ENCODE peak calls at places on chromosomes 12 and 14, in nine cellular contexts. V, W, T, B, Z, R, E, K and X are unnamed samples.
A peak's percentile ranks its signal among the peaks of the same experiment; 100 is the strongest.

GRCh38 chr14:67566908-67567307 is 33.2 kb downstream of the PIGH start:
- DNase-seq in E (no peak), W (peak; percentile 57), K (peak; percentile 64), V (peak; percentile 19), R (no peak), T (no peak), Z (no peak), B (peak; percentile 18), X (no peak)

GRCh38 chr12:99282086-99282485 is 365.5 kb upstream of the GARIN6 start:
- DNase-seq in W (no peak), Z (no peak), B (no peak), E (no peak), V (no peak), K (no peak), T (no peak), R (no peak), X (no peak)

GRCh38 chr14:22849212-22849819 is 12.9 kb downstream of the MMP14 start:
- DNase-seq in W (peak; percentile 93), E (no peak), Z (no peak), B (peak; percentile 48), V (peak; percentile 87), K (no peak), R (no peak), T (no peak), X (peak; percentile 44)

GRCh38 chr12:132219323-132219722 is 75.1 kb downstream of the NOC4L start:
- DNase-seq in V (no peak), R (no peak), T (no peak), Z (no peak), W (peak; percentile 56), B (no peak), E (no peak), K (no peak), X (no peak)

GRCh38 chr12:48999371-49000131 is at the start of gene DDN:
- DNase-seq in K (peak; percentile 69), W (no peak), B (no peak), T (no peak), E (no peak), R (no peak), V (no peak), Z (peak; percentile 82), X (peak; percentile 68)

GRCh38 chr14:50669441-50669986 is 1.4 kb upstream of the SAV1 start:
- DNase-seq in Z (no peak), W (no peak), E (no peak), R (no peak), V (no peak), B (no peak), T (no peak), K (peak; percentile 49), X (no peak)

GRCh38 chr14:43687866-43688265 is 819.2 kb downstream of the FSCB start:
- DNase-seq in R (no peak), K (no peak), T (no peak), W (no peak), V (no peak), Z (no peak), B (peak; percentile 40), E (peak; percentile 43), X (no peak)

GRCh38 chr12:102950107-102950949 is 7.1 kb upstream of the ASCL1 start:
- DNase-seq in B (no peak), E (no peak), T (no peak), Z (peak; percentile 31), V (no peak), K (peak; percentile 83), W (no peak), R (no peak), X (no peak)

GRCh38 chr14:31357279-31357678 is 63.1 kb downstream of the HEATR5A start:
- DNase-seq in K (no peak), E (no peak), Z (no peak), V (no peak), W (no peak), R (no peak), T (no peak), B (no peak), X (no peak)

GRCh38 chr14:97361181-97361580 is 564.0 kb downstream of the VRK1 start:
- DNase-seq in V (no peak), R (no peak), W (no peak), E (no peak), B (no peak), Z (no peak), K (no peak), T (no peak), X (no peak)

GRCh38 chr12:20624718-20625117 is 70.4 kb upstream of the SLCO1C1 start:
- DNase-seq in R (no peak), Z (no peak), E (no peak), T (no peak), V (no peak), B (peak; percentile 25), K (peak; percentile 63), W (no peak), X (no peak)

GRCh38 chr12:9687228-9687627 is 17.7 kb downstream of the CLEC2D start:
- DNase-seq in Z (no peak), K (peak; percentile 7), R (no peak), V (no peak), W (no peak), B (peak; percentile 73), E (no peak), T (no peak), X (no peak)

GRCh38 chr12:94722664-94723063 is 72.3 kb upstream of the TMCC3 start:
- DNase-seq in Z (no peak), W (no peak), V (no peak), E (no peak), K (no peak), R (no peak), T (no peak), B (no peak), X (no peak)

GRCh38 chr12:125122668-125123067 is 57.4 kb downstream of the AACS start:
- DNase-seq in B (no peak), V (no peak), W (no peak), E (no peak), R (no peak), T (no peak), Z (no peak), K (peak; percentile 50), X (no peak)

GRCh38 chr12:89345830-89346740 is 6.2 kb downstream of the DUSP6 start:
- DNase-seq in V (no peak), Z (peak; percentile 83), K (peak; percentile 83), E (peak; percentile 67), B (peak; percentile 80), R (no peak), T (peak; percentile 72), W (peak; percentile 68), X (no peak)

GRCh38 chr12:122023339-122024131 is 1.9 kb downstream of the BCL7A start:
- DNase-seq in B (peak; percentile 49), T (peak; percentile 70), R (no peak), Z (no peak), W (peak; percentile 95), V (peak; percentile 73), K (peak; percentile 59), E (no peak), X (peak; percentile 79)

GRCh38 chr12:101859664-101860607 is 17.4 kb upstream of the DRAM1 start:
- DNase-seq in E (peak; percentile 38), Z (peak; percentile 63), T (no peak), R (no peak), W (no peak), K (no peak), V (no peak), B (peak; percentile 57), X (no peak)

GRCh38 chr12:18224745-18225144 is 36.6 kb upstream of the PIK3C2G start:
- DNase-seq in T (no peak), R (no peak), W (no peak), E (no peak), K (peak; percentile 62), Z (no peak), B (peak; percentile 59), V (no peak), X (no peak)
- TF ChIP-seq CTCF in T (no peak), R (no peak), W (peak; percentile 51), E (peak; percentile 60), K (peak; percentile 70), Z (peak; percentile 24), B (peak; percentile 28), V (no peak), X (peak; percentile 35)

DNA sequence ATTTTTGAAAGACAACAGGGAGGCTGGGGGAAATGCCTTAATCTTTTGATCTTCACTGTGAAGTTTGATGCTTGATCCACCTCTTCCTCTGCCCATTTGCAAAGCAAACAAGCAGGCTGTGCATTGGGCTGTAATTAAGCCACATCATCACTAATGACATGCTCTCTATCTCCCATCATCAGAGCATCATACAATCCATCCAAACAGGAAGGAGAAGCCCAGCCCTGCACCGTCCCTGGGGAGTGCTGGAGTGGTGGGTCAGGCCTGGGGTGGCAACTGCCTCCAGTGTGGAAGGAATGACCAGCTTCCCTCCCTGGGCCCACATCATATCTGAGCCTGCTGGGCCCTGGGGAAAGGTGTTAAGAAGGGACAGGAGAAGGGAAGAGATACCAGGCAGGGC is 6.9 kb upstream of the KRT74 start:
- DNase-seq in Z (no peak), R (no peak), B (peak; percentile 45), T (no peak), K (no peak), W (peak; percentile 37), V (no peak), E (no peak), X (no peak)
- H3K27me3 ChIP-seq in Z (peaks cover 6% of the 10 kb centered on the region), R (no peaks in the 10 kb centered on the region), B (no peaks in the 10 kb centered on the region), T (no peaks in the 10 kb centered on the region), K (no peaks in the 10 kb centered on the region), W (peaks cover 4% of the 10 kb centered on the region), V (no peaks in the 10 kb centered on the region), E (no peaks in the 10 kb centered on the region), X (no peaks in the 10 kb centered on the region)

DNA sequence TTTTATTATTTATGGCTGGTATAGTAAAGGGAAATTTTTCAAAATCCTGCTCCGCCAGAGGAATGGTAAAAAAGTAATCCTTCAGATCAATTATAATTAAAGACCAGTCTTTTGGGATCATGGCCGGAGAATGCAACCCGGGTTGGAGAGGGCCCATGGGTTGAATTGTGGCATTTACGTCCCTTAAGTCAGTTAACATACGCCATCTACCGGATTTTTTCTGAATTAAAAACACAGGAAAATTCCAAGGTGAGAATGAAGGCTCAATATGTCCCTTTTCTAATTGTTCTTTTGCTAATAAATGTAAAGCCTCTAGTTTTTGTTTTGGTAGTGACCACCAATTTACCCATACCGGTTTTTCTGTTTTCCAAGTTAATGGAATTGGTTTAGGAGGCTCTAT is 602.8 kb downstream of the ALG10 start:
- DNase-seq in B (peak; percentile 4), Z (no peak), T (no peak), K (no peak), R (no peak), E (peak; percentile 35), W (no peak), V (no peak), X (no peak)
- TF ChIP-seq CTCF in B (no peak), Z (peak; percentile 35), T (no peak), K (no peak), R (no peak), E (peak; percentile 79), W (no peak), V (no peak), X (peak; percentile 31)

DNA sequence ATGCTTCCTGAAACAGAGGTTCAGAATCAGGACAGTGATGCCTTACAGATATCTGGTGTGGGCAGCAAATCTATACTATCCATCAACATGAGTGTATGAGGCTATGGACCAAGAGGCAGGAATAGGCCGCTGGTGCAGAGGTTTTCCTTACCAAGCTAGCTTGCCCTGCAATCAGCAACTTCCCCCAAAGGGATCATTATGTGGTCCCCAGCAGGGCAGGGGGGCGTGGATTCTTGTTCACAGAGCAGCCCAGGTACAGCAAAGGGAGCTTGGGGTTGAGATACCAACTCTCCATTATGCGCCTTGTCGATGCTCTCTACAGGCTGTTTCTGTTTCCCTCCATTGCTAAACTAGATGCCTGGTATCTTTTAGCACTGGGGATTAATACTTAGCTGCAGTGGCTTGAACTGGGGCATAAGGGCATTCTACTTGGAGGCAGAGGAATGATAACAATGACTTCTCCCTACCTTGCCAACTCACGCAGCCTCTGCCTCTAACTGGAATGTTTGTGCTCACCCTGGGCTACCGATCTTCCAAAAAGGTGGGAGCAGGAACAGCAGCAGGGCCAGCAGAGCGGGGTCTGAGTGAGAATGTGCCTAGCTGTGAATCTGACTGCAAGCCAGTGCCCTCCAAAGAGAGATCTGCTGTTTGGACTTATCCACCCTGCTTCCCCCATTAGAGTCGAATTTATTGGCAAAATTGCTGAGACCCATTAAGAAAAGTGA is 10.3 kb upstream of the KRT1 start:
- DNase-seq in Z (no peak), R (no peak), B (no peak), T (no peak), W (no peak), E (no peak), K (peak; percentile 10), V (no peak), X (no peak)
- H3K27me3 ChIP-seq in Z (peaks cover 5% of the 10 kb centered on the region), R (no peaks in the 10 kb centered on the region), B (peaks cover 8% of the 10 kb centered on the region), T (peaks cover 4% of the 10 kb centered on the region), W (peaks cover 80% of the 10 kb centered on the region), E (no peaks in the 10 kb centered on the region), K (peaks cover 70% of the 10 kb centered on the region), V (no peaks in the 10 kb centered on the region), X (no peaks in the 10 kb centered on the region)